ENCODE peak calls at places on chromosomes 2 and 18, in nine cellular contexts. V is SJSA1; P is PC-9; J is adrenal gland; K is CD4-positive, CD25-positive, alpha-beta regulatory T cell; S is endodermal cell; D is colonic mucosa; Q is lung; R is DND-41. C is an unnamed sample.

GRCh38 chr2:60707750-60708371 is 48.2 kb upstream of the PAPOLG start:
- DNase-seq in K (peak; percentile 43), S (peak; percentile 65), P (peak; percentile 53), D (no peak), J (no peak), R (no peak), Q (no peak), V (no peak), C (no peak)

GRCh38 chr2:4533806-4534205 is 830.4 kb downstream of the DCDC2C start:
- DNase-seq in K (no peak), V (no peak), Q (no peak), D (no peak), P (no peak), J (no peak), R (no peak), S (no peak), C (no peak)

GRCh38 chr2:159759577-159759976 is 38.4 kb downstream of the CD302 start:
- DNase-seq in R (no peak), S (no peak), V (no peak), P (no peak), K (no peak), Q (no peak), J (no peak), D (no peak), C (no peak)

GRCh38 chr2:206556357-206556949 is 85.8 kb upstream of the FAM237A start:
- DNase-seq in S (no peak), K (peak; percentile 15), Q (no peak), J (no peak), D (no peak), V (no peak), P (no peak), R (no peak), C (no peak)

GRCh38 chr2:55163258-55163657 is 68.8 kb downstream of the CLHC1 start:
- DNase-seq in D (no peak), R (no peak), J (no peak), P (no peak), S (no peak), Q (no peak), V (no peak), K (no peak), C (no peak)

GRCh38 chr18:36602071-36602470 is 226.7 kb downstream of the TPGS2 start:
- DNase-seq in S (no peak), J (no peak), R (no peak), K (no peak), Q (no peak), V (no peak), P (no peak), D (no peak), C (no peak)

GRCh38 chr2:168159754-168160585 is 87.4 kb downstream of the STK39 start:
- DNase-seq in Q (no peak), K (no peak), S (no peak), P (no peak), V (no peak), J (no peak), D (no peak), R (no peak), C (no peak)

GRCh38 chr18:25814841-25815458 is 275.5 kb downstream of the SS18 start:
- DNase-seq in D (no peak), P (no peak), S (no peak), Q (no peak), K (peak; percentile 9), V (no peak), R (no peak), J (no peak), C (no peak)

GRCh38 chr2:42810971-42811865 is 18.8 kb upstream of the HAAO start:
- DNase-seq in K (peak; percentile 55), V (peak; percentile 74), S (peak; percentile 86), R (no peak), Q (peak; percentile 50), D (peak; percentile 54), P (no peak), J (peak; percentile 59), C (no peak)

GRCh38 chr2:67991456-67991855 is 71.3 kb downstream of the C1D start:
- DNase-seq in Q (no peak), R (no peak), V (no peak), D (no peak), K (no peak), S (no peak), P (no peak), J (no peak), C (no peak)

GRCh38 chr2:189858301-189858700 is 74.1 kb downstream of the PMS1 start:
- DNase-seq in V (no peak), Q (no peak), J (no peak), S (no peak), D (no peak), K (no peak), P (no peak), R (no peak), C (no peak)

GRCh38 chr2:168165985-168166901 is 81.2 kb downstream of the STK39 start:
- DNase-seq in J (no peak), R (no peak), V (no peak), K (no peak), Q (no peak), P (no peak), S (no peak), D (no peak), C (no peak)

GRCh38 chr2:84548303-84548702 is 32.0 kb downstream of the DNAH6 start:
- DNase-seq in Q (no peak), J (no peak), P (no peak), V (no peak), D (no peak), K (no peak), R (no peak), S (no peak), C (no peak)

GRCh38 chr2:221600388-221600787 is 28.3 kb upstream of the EPHA4 start:
- DNase-seq in R (no peak), V (no peak), J (no peak), S (no peak), D (no peak), K (no peak), Q (no peak), P (no peak), C (no peak)

GRCh38 chr2:216555274-216555673 is 56.6 kb downstream of the RPL37A start:
- DNase-seq in J (peak; percentile 70), R (peak; percentile 68), S (no peak), Q (peak; percentile 76), K (no peak), D (no peak), P (no peak), V (no peak), C (no peak)

GRCh38 chr2:128278979-128279378 is 39.7 kb downstream of the HS6ST1 start:
- DNase-seq in R (no peak), J (peak; percentile 16), K (no peak), Q (no peak), V (no peak), D (no peak), P (no peak), S (peak; percentile 30), C (no peak)

GRCh38 chr2:128279786-128280701 is 38.6 kb downstream of the HS6ST1 start:
- DNase-seq in J (peak; percentile 47), S (peak; percentile 44), Q (no peak), D (no peak), K (no peak), P (no peak), R (no peak), V (no peak), C (no peak)

GRCh38 chr2:128282246-128282975 is 36.3 kb downstream of the HS6ST1 start:
- DNase-seq in K (no peak), Q (no peak), D (no peak), P (no peak), R (no peak), J (no peak), S (no peak), V (no peak), C (peak; percentile 34)

GRCh38 chr2:128281852-128282245 is 36.8 kb downstream of the HS6ST1 start:
- DNase-seq in D (no peak), P (no peak), K (no peak), S (no peak), J (no peak), R (no peak), V (no peak), Q (no peak), C (no peak)

DNA sequence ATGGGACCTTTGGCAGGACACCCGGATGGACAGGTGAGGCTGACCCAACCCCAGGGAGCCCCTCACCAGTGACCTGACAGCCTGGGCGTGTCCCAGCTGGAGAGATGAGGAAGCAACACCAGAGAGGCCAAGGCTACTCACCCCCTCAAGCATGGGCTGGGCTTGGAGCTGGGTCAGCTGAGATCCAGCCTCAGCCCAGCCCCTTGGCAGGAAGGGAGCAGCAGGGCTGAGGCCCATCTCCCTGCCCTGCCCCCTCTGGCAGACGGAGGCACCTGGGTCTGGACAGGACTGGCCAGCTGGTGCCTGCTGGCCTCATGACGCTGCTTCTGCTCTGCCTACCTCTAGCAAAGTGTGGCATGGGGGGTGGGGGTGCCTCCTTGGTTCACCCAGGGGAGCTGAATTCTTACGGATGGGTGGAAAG is 37.8 kb downstream of the HS6ST1 start:
- DNase-seq in D (no peak), P (no peak), V (no peak), Q (no peak), J (peak; percentile 72), S (peak; percentile 55), R (no peak), K (no peak), C (no peak)
- H3K4me1 ChIP-seq in D (no peaks in the 10 kb centered on the region), P (no peaks in the 10 kb centered on the region), V (no peaks in the 10 kb centered on the region), Q (peaks cover 21% of the 10 kb centered on the region), J (peaks cover 69% of the 10 kb centered on the region), S (no peaks in the 10 kb centered on the region), R (no peaks in the 10 kb centered on the region), K (no peaks in the 10 kb centered on the region), C (peaks cover 9% of the 10 kb centered on the region)

DNA sequence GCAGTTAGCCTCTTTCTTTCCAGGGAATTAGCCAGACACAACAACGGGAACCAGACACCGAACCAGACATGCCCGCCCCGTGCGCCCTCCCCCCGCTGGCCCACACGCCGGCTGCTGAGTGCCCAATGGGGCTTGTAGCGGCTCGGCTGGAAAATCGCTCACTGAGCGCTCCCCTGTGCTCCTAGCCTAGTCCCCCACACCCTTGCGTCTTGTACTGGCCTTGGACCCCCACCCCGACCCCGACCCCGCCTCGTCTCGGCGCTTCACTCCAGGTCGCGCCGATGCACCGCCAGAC is 1.3 kb downstream of the GAD1 start:
- DNase-seq in J (peak; percentile 28), V (no peak), R (no peak), P (no peak), K (no peak), D (no peak), S (no peak), Q (no peak), C (no peak)
- H3K4me3 ChIP-seq in J (no peak overlapping the region), V (peak overlapping the region; percentile 35), R (no peak overlapping the region), P (peak overlapping the region; percentile 65), K (no peak overlapping the region), D (peak overlapping the region; percentile 32), S (peak overlapping the region; percentile 91), Q (no peak overlapping the region), C (no peak overlapping the region)

DNA sequence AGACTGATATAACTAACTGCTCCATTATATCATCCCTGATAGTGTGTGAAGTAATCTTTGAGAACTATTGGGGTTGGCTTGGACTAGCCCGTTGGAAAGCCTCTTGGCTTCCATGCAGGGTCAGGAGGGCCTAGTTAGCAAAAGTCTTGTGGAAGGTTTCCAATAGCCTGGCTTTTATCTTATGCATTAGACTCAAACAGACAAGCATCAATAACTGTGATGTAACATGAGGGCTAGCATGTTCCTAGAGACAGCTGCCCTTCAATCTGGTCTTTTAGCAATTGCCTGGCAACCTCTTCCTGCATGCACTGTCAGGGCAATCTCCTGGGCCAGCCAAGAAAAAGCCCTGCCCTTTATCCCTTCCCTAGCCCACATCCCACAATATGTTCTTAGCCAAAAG is 18.2 kb downstream of the SLC8A1 start:
- DNase-seq in Q (no peak), R (no peak), D (no peak), K (no peak), S (no peak), V (no peak), J (no peak), P (no peak), C (no peak)
- H3K4me1 ChIP-seq in Q (peaks cover 2% of the 10 kb centered on the region), R (no peaks in the 10 kb centered on the region), D (no peaks in the 10 kb centered on the region), K (no peaks in the 10 kb centered on the region), S (no peaks in the 10 kb centered on the region), V (peaks cover 40% of the 10 kb centered on the region), J (peaks cover 20% of the 10 kb centered on the region), P (peaks cover 43% of the 10 kb centered on the region), C (no peaks in the 10 kb centered on the region)

GRCh38 chr18:35231052-35231451 is 9.8 kb upstream of the ZNF397 start:
- DNase-seq in S (peak; percentile 90), R (peak; percentile 80), Q (peak; percentile 83), P (no peak), J (peak; percentile 85), V (peak; percentile 71), K (peak; percentile 74), D (peak; percentile 85), C (peak; percentile 68)
- H3K4me3 ChIP-seq in S (no peak overlapping the region), R (peak overlapping the region; percentile 15), Q (no peak overlapping the region), P (peak overlapping the region; percentile 46), J (no peak overlapping the region), V (no peak overlapping the region), K (peak overlapping the region; percentile 63), D (no peak overlapping the region), C (peak overlapping the region; percentile 44)